ENCODE peak calls at places on chromosomes 3 and 15, in ten cellular contexts. R is stomach, O is K562, X is GM12865, Z is suprapubic skin, W is thoracic aorta, J is chondrocyte, Y is lower lobe of right lung, L is GM20000, V is astrocyte of the spinal cord. Q is an unnamed sample.

GRCh38 chr3:134486577-134487041 is 752 bp downstream of the CEP63 start:
- DNase-seq in X (peak), J (no peak), W (no peak), O (peak), V (peak), L (peak), Y (no peak), R (no peak), Z (no peak), Q (no peak)

GRCh38 chr3:143150076-143150475 is 30.5 kb downstream of the CHST2 start:
- DNase-seq in V (no peak), O (no peak), X (no peak), R (no peak), J (no peak), L (no peak), Y (no peak), W (no peak), Z (no peak), Q (no peak)

GRCh38 chr15:72249138-72249825 is 18.3 kb upstream of the PKM start:
- DNase-seq in X (no peak), O (no peak), V (no peak), Z (no peak), J (no peak), R (no peak), Y (no peak), L (no peak), W (no peak), Q (no peak)

GRCh38 chr15:78392430-78392829 is 45.6 kb upstream of the IREB2 start:
- DNase-seq in W (no peak), R (peak), L (no peak), Z (no peak), Y (no peak), J (peak), O (no peak), V (no peak), X (no peak), Q (no peak)

GRCh38 chr3:97121386-97121785 is 307.0 kb downstream of the EPHA6 start:
- DNase-seq in W (no peak), X (no peak), V (no peak), L (no peak), R (no peak), O (no peak), Z (no peak), Y (no peak), J (no peak), Q (no peak)

GRCh38 chr3:104530934-104531333 is 835.8 kb upstream of the ALCAM start:
- DNase-seq in W (no peak), O (no peak), L (no peak), X (no peak), V (no peak), J (no peak), Y (no peak), Z (no peak), R (no peak), Q (no peak)

GRCh38 chr3:86990734-86991481 is at the start of gene VGLL3:
- DNase-seq in J (peak), O (no peak), L (peak), W (peak), R (peak), X (no peak), V (peak), Z (peak), Y (peak), Q (no peak)

GRCh38 chr3:42518800-42519567 is 16.5 kb downstream of the VIPR1 start:
- DNase-seq in Y (no peak), V (no peak), L (no peak), W (no peak), X (peak), R (no peak), J (no peak), Z (no peak), O (peak), Q (no peak)

GRCh38 chr3:124834723-124835718 is 52.1 kb downstream of the ITGB5 start:
- DNase-seq in W (no peak), R (peak), O (peak), Z (no peak), V (peak), Y (peak), J (no peak), L (peak), X (peak), Q (no peak)

DNA sequence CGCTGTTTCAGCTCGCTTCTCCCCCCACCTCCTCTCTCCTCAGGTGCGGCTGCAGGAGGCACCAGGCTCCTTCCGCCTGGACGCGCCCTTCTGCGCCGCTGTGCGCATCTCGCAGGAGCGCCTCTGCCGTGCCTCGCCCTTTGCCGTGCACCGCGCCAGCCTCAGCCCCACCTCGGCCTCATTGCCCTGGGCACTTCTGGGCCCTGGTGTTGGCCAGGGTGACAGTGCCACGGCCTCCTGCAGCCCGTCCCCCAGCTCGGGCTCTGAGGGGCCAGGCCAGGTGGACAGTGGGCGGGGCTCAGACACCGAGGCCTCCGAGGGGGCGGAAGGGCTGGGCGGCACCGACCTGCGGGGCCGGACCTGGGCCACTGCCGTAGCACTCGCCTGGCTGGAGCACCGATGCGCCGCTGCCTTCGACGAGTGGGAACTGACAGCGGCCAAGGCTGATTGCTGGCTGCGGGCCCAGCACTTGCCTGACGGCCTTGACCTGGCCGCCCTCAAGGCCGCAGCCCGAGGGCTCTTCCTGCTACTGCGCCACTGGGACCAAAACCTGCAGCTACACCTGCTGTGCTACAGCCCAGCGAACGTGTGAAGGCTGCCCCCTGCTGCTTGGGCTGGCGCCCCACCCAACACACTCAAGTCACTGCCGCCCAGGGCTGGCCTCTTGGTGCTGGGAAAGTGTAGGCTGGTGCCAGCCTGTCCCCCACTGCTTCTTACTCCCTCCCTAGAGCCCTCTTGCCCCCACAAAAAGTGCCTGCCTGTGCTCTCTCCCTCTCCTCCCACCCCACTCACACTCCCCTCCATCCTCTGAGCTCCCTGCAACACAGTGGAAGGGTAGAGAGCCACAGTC is 7.1 kb downstream of the ALG3 start:
- DNase-seq in J (no peak), X (peak), W (no peak), V (peak), O (peak), Y (peak), R (peak), L (no peak), Z (no peak), Q (no peak)
- TF ChIP-seq CTCF in J (peak), X (no peak), W (no peak), V (peak), O (peak), Y (peak), R (no peak), L (peak), Z (no peak), Q (no peak)

GRCh38 chr15:32700501-32701150 is 17.2 kb upstream of the GREM1 start:
- DNase-seq in Y (no peak), R (peak), W (no peak), X (no peak), O (no peak), V (no peak), L (no peak), J (no peak), Z (no peak), Q (no peak)

GRCh38 chr15:32701863-32702262 is 15.9 kb upstream of the GREM1 start:
- DNase-seq in V (no peak), J (no peak), X (no peak), R (no peak), L (no peak), O (no peak), Y (no peak), W (no peak), Z (no peak), Q (no peak)

GRCh38 chr15:32705450-32705849 is 12.4 kb upstream of the GREM1 start:
- DNase-seq in R (no peak), X (no peak), Z (no peak), W (no peak), Y (no peak), J (no peak), O (no peak), L (no peak), V (no peak), Q (no peak)

GRCh38 chr15:32706704-32707103 is 11.1 kb upstream of the GREM1 start:
- DNase-seq in Y (no peak), X (no peak), R (no peak), J (no peak), Z (no peak), V (no peak), W (no peak), L (no peak), O (no peak), Q (no peak)

DNA sequence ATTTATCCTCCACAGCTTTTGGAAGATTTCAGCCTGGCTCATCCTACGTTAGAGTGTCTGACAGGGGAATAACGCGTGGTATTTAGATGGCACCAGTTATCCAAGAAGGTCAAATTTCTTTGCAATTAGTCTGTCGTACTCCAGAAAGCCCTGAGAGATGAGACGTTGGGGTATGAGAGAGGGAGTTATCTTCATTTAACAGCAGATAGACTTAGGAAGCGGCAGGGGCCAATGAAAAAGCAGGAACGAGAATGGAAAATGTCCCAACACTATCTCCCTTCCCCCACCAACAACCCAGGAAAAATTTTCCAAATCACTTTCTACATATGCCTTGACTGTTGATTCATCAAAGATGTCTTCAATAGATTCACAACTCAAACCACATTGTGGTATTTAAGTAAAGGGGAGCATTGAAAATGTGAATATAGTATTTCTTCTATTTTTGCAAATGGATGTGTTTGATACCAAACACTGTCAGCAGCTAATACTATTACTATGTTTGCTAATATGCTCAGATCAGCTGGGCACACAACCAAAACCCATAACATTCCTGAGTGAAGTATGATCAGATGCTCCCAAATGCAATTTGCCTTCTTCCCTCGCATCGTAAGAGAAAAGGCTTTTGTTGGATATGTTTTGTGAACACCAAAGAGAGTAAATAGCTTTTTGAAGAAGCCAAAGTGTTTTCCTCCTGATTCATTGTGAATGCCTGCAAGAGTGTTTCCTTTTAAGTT is 13.3 kb upstream of the GREM1 start:
- DNase-seq in V (peak), O (no peak), Y (no peak), J (no peak), Z (no peak), R (no peak), W (no peak), L (no peak), X (no peak), Q (no peak)
- TF ChIP-seq CTCF in V (no peak), O (no peak), Y (no peak), J (no peak), Z (no peak), R (no peak), W (no peak), L (no peak), X (no peak), Q (no peak)

GRCh38 chr3:157159762-157160651 is at the start of gene CCNL1:
- DNase-seq in L (peak), Z (peak), J (peak), X (peak), Y (peak), W (peak), V (peak), R (peak), O (peak), Q (peak)
- TF ChIP-seq CTCF in L (no peak), Z (no peak), J (no peak), X (no peak), Y (no peak), W (no peak), V (no peak), R (no peak), O (no peak), Q (no peak)

DNA sequence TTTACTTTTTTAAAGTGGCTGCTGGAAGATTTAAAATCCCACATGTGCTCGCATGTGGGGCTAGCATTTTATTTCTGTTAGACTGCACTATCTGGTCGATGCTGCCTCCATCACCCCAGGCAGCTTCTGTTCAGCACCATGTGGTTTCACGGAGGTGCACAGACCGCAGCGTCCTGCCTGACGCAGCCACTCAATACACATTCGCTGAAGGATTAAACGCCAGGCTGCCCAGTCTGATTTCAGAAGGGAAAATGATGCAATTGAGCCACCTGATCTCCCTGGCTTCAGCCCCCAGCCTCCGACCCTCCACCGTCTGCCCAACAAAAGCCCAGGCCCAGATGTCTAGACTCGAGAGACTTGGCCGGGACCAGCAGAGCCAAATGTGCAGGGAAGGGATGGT is 84.5 kb downstream of the MEGF11 start:
- DNase-seq in Y (no peak), O (no peak), L (no peak), Z (no peak), X (no peak), J (no peak), W (no peak), R (no peak), V (no peak), Q (no peak)
- TF ChIP-seq CTCF in Y (no peak), O (no peak), L (no peak), Z (no peak), X (no peak), J (no peak), W (no peak), R (no peak), V (no peak), Q (no peak)